ENCODE peak calls at places on chromosome 7, in four cellular contexts. S, F, Q and Y are unnamed samples.
A peak's percentile ranks its signal among the peaks of the same experiment; 100 is the strongest.

GRCh38 chr7:120014920-120015465 is 258.0 kb upstream of the KCND2 start:
- DNase-seq in S (no peak), F (no peak), Q (no peak), Y (no peak)

GRCh38 chr7:150927954-150928340 is 50.2 kb downstream of the KCNH2 start:
- DNase-seq in S (no peak), F (no peak), Q (no peak), Y (no peak)

GRCh38 chr7:116776610-116777289 is 85.6 kb upstream of the CAPZA2 start:
- DNase-seq in S (no peak), F (no peak), Q (no peak), Y (no peak)

GRCh38 chr7:49776994-49777393 is 3.6 kb downstream of the VWC2 start:
- DNase-seq in S (no peak), F (no peak), Q (no peak), Y (no peak)

GRCh38 chr7:71886066-71886465 is 526.1 kb downstream of the CALN1 start:
- DNase-seq in S (no peak), F (no peak), Q (no peak), Y (no peak)

GRCh38 chr7:150520145-150520544 is 5.5 kb downstream of the GIMAP7 start:
- DNase-seq in S (no peak), F (no peak), Q (no peak), Y (no peak)

GRCh38 chr7:150428671-150429451 is 21.6 kb upstream of the GIMAP8 start:
- DNase-seq in S (no peak), F (no peak), Q (no peak), Y (no peak)

GRCh38 chr7:74612015-74612829 is 45.3 kb upstream of the GTF2I start:
- DNase-seq in S (no peak), F (no peak), Q (no peak), Y (no peak)

GRCh38 chr7:47938574-47939165 is 9.6 kb downstream of the PKD1L1 start:
- DNase-seq in S (no peak), F (no peak), Q (peak; percentile 51), Y (no peak)

GRCh38 chr7:3747452-3747851 is 446.4 kb downstream of the SDK1 start:
- DNase-seq in S (no peak), F (no peak), Q (no peak), Y (no peak)

GRCh38 chr7:139813689-139814088 is 15.4 kb upstream of the TBXAS1 start:
- DNase-seq in S (no peak), F (no peak), Q (no peak), Y (no peak)

GRCh38 chr7:25854059-25854458 is 297.9 kb upstream of the NFE2L3 start:
- DNase-seq in S (no peak), F (no peak), Q (no peak), Y (no peak)

GRCh38 chr7:117875566-117875965 is 2.3 kb upstream of the CTTNBP2 start:
- DNase-seq in S (no peak), F (no peak), Q (no peak), Y (no peak)

GRCh38 chr7:18064242-18064838 is 36.7 kb upstream of the PRPS1L1 start:
- DNase-seq in S (no peak), F (no peak), Q (no peak), Y (no peak)

GRCh38 chr7:7157887-7158271 is 24.5 kb upstream of the C1GALT1 start:
- DNase-seq in S (no peak), F (no peak), Q (no peak), Y (no peak)

GRCh38 chr7:16739863-16740622 is 13.5 kb upstream of the TSPAN13 start:
- DNase-seq in S (peak; percentile 64), F (no peak), Q (no peak), Y (no peak)

GRCh38 chr7:105764506-105764905 is 111.9 kb downstream of the ATXN7L1 start:
- DNase-seq in S (no peak), F (no peak), Q (no peak), Y (no peak)

GRCh38 chr7:45646996-45647411 is 72.8 kb downstream of the ADCY1 start:
- DNase-seq in S (no peak), F (no peak), Q (no peak), Y (no peak)
- TF ChIP-seq CTCF in S (no peak), F (no peak), Q (no peak), Y (no peak)

GRCh38 chr7:155205368-155206285 is 92.1 kb upstream of the INSIG1 start:
- DNase-seq in S (peak; percentile 83), F (peak; percentile 83), Q (peak; percentile 96), Y (no peak)
- TF ChIP-seq CTCF in S (no peak), F (no peak), Q (no peak), Y (no peak)

DNA sequence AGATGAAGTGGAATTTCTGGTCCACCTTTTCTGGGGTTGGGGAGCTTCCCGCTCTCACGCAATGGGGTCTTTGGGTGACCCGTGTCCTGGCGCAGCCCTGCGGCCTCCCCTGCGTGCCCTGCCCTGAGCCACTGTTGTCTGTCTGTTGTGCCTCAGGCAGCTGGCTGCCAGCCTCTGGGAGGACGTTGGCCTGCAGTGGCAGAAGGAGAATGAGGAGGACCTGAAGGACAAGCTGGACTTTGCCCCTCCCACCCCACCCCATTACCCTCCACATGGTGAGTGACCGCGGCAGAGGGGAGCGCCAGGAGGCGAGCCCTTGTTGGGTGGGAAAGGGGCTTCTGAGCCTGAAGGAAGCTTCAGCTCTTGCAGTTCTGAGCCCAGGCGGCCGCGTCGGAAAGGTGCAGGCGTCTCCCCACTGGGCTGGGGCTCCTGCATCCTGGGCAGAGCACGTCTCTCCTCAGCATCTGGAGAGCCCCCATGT is 14.2 kb upstream of the PRKAR1B start:
- DNase-seq in S (no peak), F (no peak), Q (peak; percentile 60), Y (no peak)
- TF ChIP-seq CTCF in S (no peak), F (no peak), Q (no peak), Y (no peak)

GRCh38 chr7:69213882-69214281 is 384.4 kb upstream of the AUTS2 start:
- DNase-seq in S (no peak), F (no peak), Q (no peak), Y (no peak)

GRCh38 chr7:69208848-69209247 is 389.4 kb upstream of the AUTS2 start:
- DNase-seq in S (no peak), F (no peak), Q (no peak), Y (no peak)

GRCh38 chr7:69211336-69211735 is 386.9 kb upstream of the AUTS2 start:
- DNase-seq in S (no peak), F (no peak), Q (no peak), Y (no peak)

GRCh38 chr7:69211739-69212138 is 386.5 kb upstream of the AUTS2 start:
- DNase-seq in S (no peak), F (no peak), Q (no peak), Y (no peak)
- TF ChIP-seq CTCF in S (no peak), F (no peak), Q (no peak), Y (peak; percentile 31)

DNA sequence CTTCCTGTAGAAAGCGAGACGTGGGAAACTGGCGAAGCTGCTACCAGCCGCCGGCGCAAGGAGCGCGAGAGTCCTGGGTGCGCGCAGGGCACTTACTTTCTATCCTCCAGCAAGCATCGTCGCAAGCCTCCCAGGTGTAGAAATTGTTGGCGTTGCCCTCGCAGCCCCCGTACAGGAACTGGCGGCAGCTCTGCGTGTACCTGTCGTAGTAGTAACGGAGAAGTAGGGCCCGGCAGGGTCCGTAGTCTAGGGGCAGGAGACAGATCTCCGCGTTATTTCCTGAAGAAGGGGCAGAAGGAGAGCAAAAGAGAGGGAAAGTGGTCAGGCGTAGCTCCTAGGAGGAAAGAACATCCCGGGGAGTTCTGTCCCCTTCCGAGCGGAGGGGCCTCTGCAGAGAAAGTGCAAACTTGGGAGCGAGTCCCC is 501 bp downstream of the TFPI2 start:
- DNase-seq in S (peak; percentile 37), F (no peak), Q (peak; percentile 75), Y (no peak)
- TF ChIP-seq CTCF in S (peak; percentile 20), F (no peak), Q (no peak), Y (no peak)

GRCh38 chr7:27690649-27691048 is 28.0 kb upstream of the HIBADH start:
- DNase-seq in S (no peak), F (no peak), Q (no peak), Y (no peak)

GRCh38 chr7:27686315-27686714 is 23.6 kb upstream of the HIBADH start:
- DNase-seq in S (no peak), F (no peak), Q (no peak), Y (no peak)

GRCh38 chr7:27689878-27690164 is 27.1 kb upstream of the HIBADH start:
- DNase-seq in S (no peak), F (no peak), Q (no peak), Y (no peak)

GRCh38 chr7:27688056-27688455 is 25.4 kb upstream of the HIBADH start:
- DNase-seq in S (no peak), F (no peak), Q (no peak), Y (no peak)

GRCh38 chr7:27689045-27689877 is 26.6 kb upstream of the HIBADH start:
- DNase-seq in S (no peak), F (no peak), Q (no peak), Y (no peak)
- TF ChIP-seq CTCF in S (peak; percentile 15), F (no peak), Q (peak; percentile 14), Y (peak; percentile 66)

GRCh38 chr7:131540491-131541162 is 15.8 kb downstream of the PODXL start:
- DNase-seq in S (no peak), F (no peak), Q (peak; percentile 62), Y (no peak)
- TF ChIP-seq CTCF in S (peak; percentile 34), F (no peak), Q (no peak), Y (no peak)